ENCODE peak calls at places on chromosomes 16 and 17, in eight cellular contexts. D is effector memory CD4-positive, alpha-beta T cell; Q is OCI-LY7; J is suprapubic skin; O is uterus; Y is PC-3; M is breast epithelium; F is GM12878. G is an unnamed sample.

GRCh38 chr16:30858829-30859423 is 35.0 kb downstream of the BCL7C start:
- DNase-seq in D (no peak), Q (no peak), J (no peak), O (no peak), Y (no peak), M (no peak), F (no peak), G (no peak)

GRCh38 chr16:11215935-11216556 is 40.0 kb downstream of the SOCS1 start:
- DNase-seq in D (no peak), Q (no peak), J (no peak), O (no peak), Y (no peak), M (no peak), F (no peak), G (no peak)

GRCh38 chr16:87263418-87264052 is 53.7 kb downstream of the C16orf95 start:
- DNase-seq in D (no peak), Q (no peak), J (no peak), O (no peak), Y (peak; percentile 17), M (no peak), F (no peak), G (no peak)

GRCh38 chr17:38958326-38958725 is 8.9 kb downstream of the FBXO47 start:
- DNase-seq in D (no peak), Q (no peak), J (no peak), O (no peak), Y (no peak), M (no peak), F (no peak), G (no peak)

GRCh38 chr16:47581114-47581513 is 120.0 kb downstream of the PHKB start:
- DNase-seq in D (no peak), Q (no peak), J (no peak), O (no peak), Y (no peak), M (no peak), F (no peak), G (no peak)

GRCh38 chr16:57284206-57284951 is at the start of gene PLLP:
- DNase-seq in D (peak; percentile 31), Q (no peak), J (peak; percentile 67), O (peak; percentile 28), Y (peak; percentile 30), M (no peak), F (no peak), G (peak; percentile 37)

GRCh38 chr17:49035470-49036269 is 38.5 kb downstream of the IGF2BP1 start:
- DNase-seq in D (peak; percentile 9), Q (peak; percentile 48), J (no peak), O (peak; percentile 53), Y (peak; percentile 74), M (peak; percentile 65), F (no peak), G (no peak)

GRCh38 chr17:78142113-78142861 is 3.9 kb upstream of the C17orf99 start:
- DNase-seq in D (no peak), Q (no peak), J (no peak), O (no peak), Y (peak; percentile 100), M (peak; percentile 83), F (no peak), G (no peak)

GRCh38 chr17:59878624-59879023 is 14.1 kb downstream of the TUBD1 start:
- DNase-seq in D (no peak), Q (no peak), J (no peak), O (no peak), Y (no peak), M (no peak), F (no peak), G (no peak)

GRCh38 chr16:25038239-25038954 is 23.2 kb upstream of the ARHGAP17 start:
- DNase-seq in D (no peak), Q (peak; percentile 45), J (no peak), O (no peak), Y (no peak), M (no peak), F (no peak), G (no peak)

GRCh38 chr17:72496461-72496860 is 375.6 kb downstream of the SOX9 start:
- DNase-seq in D (no peak), Q (no peak), J (no peak), O (no peak), Y (no peak), M (no peak), F (no peak), G (no peak)

GRCh38 chr16:7352114-7352513 is 19.5 kb downstream of the RBFOX1 start:
- DNase-seq in D (no peak), Q (no peak), J (no peak), O (no peak), Y (no peak), M (no peak), F (no peak), G (no peak)

GRCh38 chr16:86322840-86323239 is 187.5 kb upstream of the FOXF1 start:
- DNase-seq in D (no peak), Q (no peak), J (no peak), O (no peak), Y (no peak), M (no peak), F (no peak), G (no peak)

GRCh38 chr17:8940866-8941471 is 24.5 kb downstream of the PIK3R5 start:
- DNase-seq in D (no peak), Q (no peak), J (peak; percentile 21), O (no peak), Y (no peak), M (no peak), F (no peak), G (no peak)

GRCh38 chr17:17824119-17824779 is 12.5 kb downstream of the SREBF1 start:
- DNase-seq in D (no peak), Q (peak; percentile 28), J (no peak), O (no peak), Y (no peak), M (no peak), F (no peak), G (no peak)

GRCh38 chr17:17827826-17828621 is 8.8 kb downstream of the SREBF1 start:
- DNase-seq in D (no peak), Q (no peak), J (no peak), O (no peak), Y (no peak), M (no peak), F (no peak), G (no peak)

GRCh38 chr17:17824780-17825614 is 11.8 kb downstream of the SREBF1 start:
- DNase-seq in D (no peak), Q (no peak), J (no peak), O (no peak), Y (no peak), M (no peak), F (no peak), G (no peak)

GRCh38 chr17:17826942-17827785 is 9.6 kb downstream of the SREBF1 start:
- DNase-seq in D (no peak), Q (no peak), J (no peak), O (no peak), Y (no peak), M (peak; percentile 88), F (no peak), G (no peak)

DNA sequence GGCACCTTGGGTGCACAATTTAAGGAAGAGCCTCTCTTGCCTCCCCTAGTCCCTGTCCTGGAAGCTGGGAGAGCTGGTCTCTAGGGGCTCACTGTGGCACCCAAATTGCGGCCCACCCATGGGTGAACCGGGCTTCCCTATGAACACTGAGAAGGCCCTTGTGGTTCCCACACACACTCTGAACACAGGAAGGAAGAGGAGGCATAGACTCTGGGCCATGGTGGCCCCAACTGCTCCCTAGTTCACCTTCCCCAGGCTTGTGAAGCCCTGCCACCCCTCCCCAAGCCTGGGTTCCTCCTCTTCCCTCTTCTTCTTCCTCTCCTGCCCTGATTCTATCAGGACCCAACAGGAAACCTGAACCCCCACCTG is 10.5 kb downstream of the SREBF1 start:
- DNase-seq in D (no peak), Q (no peak), J (no peak), O (no peak), Y (no peak), M (no peak), F (no peak), G (no peak)
- H3K36me3 ChIP-seq in D (no peaks in the 10 kb centered on the region), Q (peaks cover 29% of the 10 kb centered on the region), J (no peaks in the 10 kb centered on the region), O (no peaks in the 10 kb centered on the region), Y (peaks cover 6% of the 10 kb centered on the region), M (no peaks in the 10 kb centered on the region), F (no peaks in the 10 kb centered on the region), G (no peaks in the 10 kb centered on the region)

DNA sequence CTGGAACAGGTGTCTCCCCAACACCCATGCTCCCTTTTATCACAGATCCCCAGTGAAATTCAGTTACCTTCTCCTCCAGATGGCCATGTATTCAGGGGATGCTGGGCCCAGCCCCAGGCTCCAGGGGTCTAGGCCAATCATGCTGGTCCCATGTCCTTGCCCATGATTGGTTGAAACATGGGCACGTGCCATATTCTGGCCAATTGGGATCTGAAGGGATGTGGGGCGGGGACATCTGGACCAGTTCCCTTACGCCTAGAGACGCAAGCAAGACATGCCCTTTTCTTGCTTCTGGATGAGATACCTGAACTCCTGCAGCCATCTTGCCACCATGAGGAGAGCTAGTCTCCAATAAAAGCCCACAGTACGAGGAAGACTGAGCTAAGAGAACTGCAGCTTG is 31.0 kb upstream of the ST6GALNAC1 start:
- DNase-seq in D (no peak), Q (no peak), J (no peak), O (no peak), Y (no peak), M (no peak), F (no peak), G (no peak)
- H3K4me1 ChIP-seq in D (peaks cover 21% of the 10 kb centered on the region), Q (peaks cover 25% of the 10 kb centered on the region), J (peaks cover 22% of the 10 kb centered on the region), O (no peaks in the 10 kb centered on the region), Y (peaks cover 14% of the 10 kb centered on the region), M (peaks cover 3% of the 10 kb centered on the region), F (peaks cover 5% of the 10 kb centered on the region), G (peaks cover 56% of the 10 kb centered on the region)

DNA sequence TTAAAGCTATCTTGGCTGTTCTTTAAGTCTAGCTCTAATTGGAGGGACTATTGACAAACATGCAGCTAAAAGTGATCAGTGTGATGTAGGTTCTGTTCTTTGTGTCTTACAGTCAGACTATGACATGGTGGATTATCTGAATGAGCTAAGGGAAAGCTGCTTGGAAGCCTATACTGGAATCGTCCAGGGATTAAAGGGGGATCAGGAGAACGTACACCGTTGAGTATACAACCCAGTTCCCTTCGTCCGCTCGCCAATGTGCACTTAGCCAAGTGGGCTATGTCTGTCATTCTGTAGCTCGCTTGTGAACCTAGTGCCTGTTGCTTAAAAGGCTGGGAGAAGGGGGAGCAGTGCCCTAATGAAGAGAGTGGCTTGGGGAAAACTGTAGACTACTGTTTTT is 15.8 kb upstream of the TBKBP1 start:
- DNase-seq in D (no peak), Q (no peak), J (no peak), O (no peak), Y (no peak), M (no peak), F (no peak), G (no peak)
- H3K36me3 ChIP-seq in D (peaks cover 91% of the 10 kb centered on the region), Q (peaks cover 98% of the 10 kb centered on the region), J (peaks cover 96% of the 10 kb centered on the region), O (no peaks in the 10 kb centered on the region), Y (peaks cover 92% of the 10 kb centered on the region), M (peaks cover 5% of the 10 kb centered on the region), F (peaks cover 30% of the 10 kb centered on the region), G (peaks cover 84% of the 10 kb centered on the region)

DNA sequence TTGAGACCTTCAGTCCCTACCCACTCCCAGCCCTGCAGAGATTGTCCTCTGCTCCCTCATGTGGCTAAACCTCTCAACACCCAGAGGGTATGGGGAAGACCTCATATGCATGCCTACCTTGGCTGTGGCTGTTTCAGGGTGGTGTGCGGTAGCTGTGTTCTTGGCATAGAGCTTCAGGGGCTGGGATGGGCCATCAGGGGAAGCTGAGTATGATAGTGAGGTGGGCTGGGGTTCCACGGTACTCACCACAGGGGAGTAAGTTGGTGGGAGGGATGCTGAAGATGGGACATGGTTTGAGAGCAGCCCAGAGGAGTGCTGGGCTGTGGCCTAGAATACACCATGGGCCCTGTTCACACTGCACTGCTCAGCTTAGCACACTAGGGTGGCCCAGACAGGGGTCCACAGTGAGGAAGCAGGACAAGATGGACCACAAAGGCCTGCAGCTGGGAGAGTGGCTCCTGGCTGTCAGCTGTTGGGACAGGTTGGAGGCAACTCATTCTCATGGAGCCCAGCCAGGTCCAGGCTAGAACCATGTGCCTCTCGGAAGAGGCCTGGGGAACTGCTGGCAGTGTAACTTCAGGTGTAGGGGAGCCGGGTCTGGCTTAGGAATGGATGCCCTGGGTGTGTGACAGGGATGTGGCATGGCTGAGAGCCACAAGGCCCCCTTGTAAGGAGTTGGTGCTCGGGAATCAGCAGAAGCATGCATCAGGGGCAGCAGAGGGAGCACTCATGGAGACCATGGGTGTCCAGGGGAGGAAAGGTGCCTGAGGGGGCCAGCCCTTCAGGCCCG is 3.1 kb downstream of the MFAP4 start:
- DNase-seq in D (no peak), Q (no peak), J (peak; percentile 75), O (peak; percentile 51), Y (no peak), M (no peak), F (no peak), G (no peak)
- H3K4me1 ChIP-seq in D (peaks cover 1% of the 10 kb centered on the region), Q (peaks cover 15% of the 10 kb centered on the region), J (peaks cover 80% of the 10 kb centered on the region), O (peaks cover 26% of the 10 kb centered on the region), Y (peaks cover 22% of the 10 kb centered on the region), M (peaks cover 24% of the 10 kb centered on the region), F (no peaks in the 10 kb centered on the region), G (peaks cover under 1% of the 10 kb centered on the region)